ENCODE peak calls at places on chromosome 5, in seven cellular contexts. One of them, this sample, is unnamed.

GRCh38 chr5:124663101-124663506 is 83.3 kb downstream of the ZNF608 start:
- DNase-seq in nephron progenitor cell: no peak
- DNase-seq in A549: no peak
- DNase-seq in left ventricle myocardium inferior: no peak
- DNase-seq in epithelial cell of esophagus: peak
- DNase-seq in fibroblast of mammary gland: no peak
- DNase-seq in adrenal gland: no peak
- DNase-seq in this sample: no peak

GRCh38 chr5:15373151-15373550 is 126.8 kb upstream of the FBXL7 start:
- DNase-seq in nephron progenitor cell: no peak
- DNase-seq in A549: no peak
- DNase-seq in left ventricle myocardium inferior: no peak
- DNase-seq in epithelial cell of esophagus: no peak
- DNase-seq in fibroblast of mammary gland: no peak
- DNase-seq in adrenal gland: no peak
- DNase-seq in this sample: no peak

GRCh38 chr5:146089287-146089686 is 16.1 kb downstream of the PLAC8L1 start:
- DNase-seq in nephron progenitor cell: no peak
- DNase-seq in A549: no peak
- DNase-seq in left ventricle myocardium inferior: no peak
- DNase-seq in epithelial cell of esophagus: no peak
- DNase-seq in fibroblast of mammary gland: no peak
- DNase-seq in adrenal gland: no peak
- DNase-seq in this sample: no peak

GRCh38 chr5:132679717-132680380 is 6.1 kb downstream of the IL4 start:
- DNase-seq in nephron progenitor cell: no peak
- DNase-seq in A549: no peak
- DNase-seq in left ventricle myocardium inferior: no peak
- DNase-seq in epithelial cell of esophagus: no peak
- DNase-seq in fibroblast of mammary gland: no peak
- DNase-seq in adrenal gland: no peak
- DNase-seq in this sample: no peak

GRCh38 chr5:62214701-62215100 is 91.3 kb upstream of the KIF2A start:
- DNase-seq in nephron progenitor cell: no peak
- DNase-seq in A549: no peak
- DNase-seq in left ventricle myocardium inferior: no peak
- DNase-seq in epithelial cell of esophagus: peak
- DNase-seq in fibroblast of mammary gland: peak
- DNase-seq in adrenal gland: no peak
- DNase-seq in this sample: no peak

GRCh38 chr5:56148453-56148971 is 84.6 kb downstream of the ANKRD55 start:
- DNase-seq in nephron progenitor cell: peak
- DNase-seq in A549: no peak
- DNase-seq in left ventricle myocardium inferior: no peak
- DNase-seq in epithelial cell of esophagus: no peak
- DNase-seq in fibroblast of mammary gland: no peak
- DNase-seq in adrenal gland: no peak
- DNase-seq in this sample: no peak

GRCh38 chr5:38506302-38506701 is 50.1 kb downstream of the LIFR start:
- DNase-seq in nephron progenitor cell: no peak
- DNase-seq in A549: no peak
- DNase-seq in left ventricle myocardium inferior: no peak
- DNase-seq in epithelial cell of esophagus: no peak
- DNase-seq in fibroblast of mammary gland: no peak
- DNase-seq in adrenal gland: no peak
- DNase-seq in this sample: no peak

GRCh38 chr5:53116597-53116996 is 7.0 kb upstream of the MOCS2 start:
- DNase-seq in nephron progenitor cell: no peak
- DNase-seq in A549: no peak
- DNase-seq in left ventricle myocardium inferior: no peak
- DNase-seq in epithelial cell of esophagus: no peak
- DNase-seq in fibroblast of mammary gland: no peak
- DNase-seq in adrenal gland: no peak
- DNase-seq in this sample: no peak

GRCh38 chr5:98108497-98108896 is 665.0 kb upstream of the RGMB start:
- DNase-seq in nephron progenitor cell: no peak
- DNase-seq in A549: no peak
- DNase-seq in left ventricle myocardium inferior: no peak
- DNase-seq in epithelial cell of esophagus: peak
- DNase-seq in fibroblast of mammary gland: peak
- DNase-seq in adrenal gland: no peak
- DNase-seq in this sample: no peak

GRCh38 chr5:60510049-60510448 is 189.9 kb downstream of the DEPDC1B start:
- DNase-seq in nephron progenitor cell: no peak
- DNase-seq in A549: no peak
- DNase-seq in left ventricle myocardium inferior: no peak
- DNase-seq in epithelial cell of esophagus: no peak
- DNase-seq in fibroblast of mammary gland: no peak
- DNase-seq in adrenal gland: no peak
- DNase-seq in this sample: no peak

GRCh38 chr5:179621551-179621971 is 1.9 kb downstream of the HNRNPH1 start:
- DNase-seq in nephron progenitor cell: no peak
- DNase-seq in A549: no peak
- DNase-seq in left ventricle myocardium inferior: no peak
- DNase-seq in epithelial cell of esophagus: no peak
- DNase-seq in fibroblast of mammary gland: no peak
- DNase-seq in adrenal gland: no peak
- DNase-seq in this sample: no peak

GRCh38 chr5:135386886-135387628 is 12.0 kb downstream of the MACROH2A1 start:
- DNase-seq in nephron progenitor cell: no peak
- DNase-seq in A549: peak
- DNase-seq in left ventricle myocardium inferior: no peak
- DNase-seq in epithelial cell of esophagus: peak
- DNase-seq in fibroblast of mammary gland: peak
- DNase-seq in adrenal gland: peak
- DNase-seq in this sample: no peak

GRCh38 chr5:14958196-14958595 is 86.6 kb upstream of the ANKH start:
- DNase-seq in nephron progenitor cell: no peak
- DNase-seq in A549: peak
- DNase-seq in left ventricle myocardium inferior: no peak
- DNase-seq in epithelial cell of esophagus: peak
- DNase-seq in fibroblast of mammary gland: peak
- DNase-seq in adrenal gland: no peak
- DNase-seq in this sample: peak

GRCh38 chr5:1415626-1416360 is 29.4 kb downstream of the SLC6A3 start:
- DNase-seq in nephron progenitor cell: no peak
- DNase-seq in A549: no peak
- DNase-seq in left ventricle myocardium inferior: peak
- DNase-seq in epithelial cell of esophagus: no peak
- DNase-seq in fibroblast of mammary gland: no peak
- DNase-seq in adrenal gland: no peak
- DNase-seq in this sample: no peak

DNA sequence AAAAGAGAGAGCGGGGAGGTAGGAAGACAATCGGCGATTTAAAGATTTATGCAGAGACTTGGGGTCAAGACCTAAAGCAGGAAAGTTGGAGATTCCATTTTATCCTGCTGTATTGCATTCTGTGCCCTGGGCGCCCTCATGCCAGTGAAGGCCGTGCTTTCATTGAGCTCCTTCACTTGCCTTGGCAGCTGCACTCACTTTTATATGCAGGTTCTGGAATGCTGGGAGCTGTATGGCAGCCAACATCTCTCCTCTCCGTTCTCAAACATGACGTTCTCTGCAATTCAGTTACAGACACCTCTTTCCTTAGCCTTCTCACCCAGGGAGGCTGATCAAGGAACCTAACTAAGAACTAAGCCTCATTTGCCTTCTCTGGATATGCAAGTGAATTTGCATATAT is 29.4 kb upstream of the PURA start:
- DNase-seq in nephron progenitor cell: no peak
- DNase-seq in A549: no peak
- DNase-seq in left ventricle myocardium inferior: peak
- DNase-seq in epithelial cell of esophagus: no peak
- DNase-seq in fibroblast of mammary gland: no peak
- DNase-seq in adrenal gland: peak
- DNase-seq in this sample: peak
- TF ChIP-seq CTCF in nephron progenitor cell: no peak
- TF ChIP-seq CTCF in A549: no peak
- TF ChIP-seq CTCF in left ventricle myocardium inferior: no peak
- TF ChIP-seq CTCF in epithelial cell of esophagus: no peak
- TF ChIP-seq CTCF in fibroblast of mammary gland: no peak
- TF ChIP-seq CTCF in adrenal gland: no peak
- TF ChIP-seq CTCF in this sample: no peak

GRCh38 chr5:153429734-153430133 is 60.7 kb upstream of the GRIA1 start:
- DNase-seq in nephron progenitor cell: no peak
- DNase-seq in A549: no peak
- DNase-seq in left ventricle myocardium inferior: no peak
- DNase-seq in epithelial cell of esophagus: no peak
- DNase-seq in fibroblast of mammary gland: no peak
- DNase-seq in adrenal gland: no peak
- DNase-seq in this sample: no peak

DNA sequence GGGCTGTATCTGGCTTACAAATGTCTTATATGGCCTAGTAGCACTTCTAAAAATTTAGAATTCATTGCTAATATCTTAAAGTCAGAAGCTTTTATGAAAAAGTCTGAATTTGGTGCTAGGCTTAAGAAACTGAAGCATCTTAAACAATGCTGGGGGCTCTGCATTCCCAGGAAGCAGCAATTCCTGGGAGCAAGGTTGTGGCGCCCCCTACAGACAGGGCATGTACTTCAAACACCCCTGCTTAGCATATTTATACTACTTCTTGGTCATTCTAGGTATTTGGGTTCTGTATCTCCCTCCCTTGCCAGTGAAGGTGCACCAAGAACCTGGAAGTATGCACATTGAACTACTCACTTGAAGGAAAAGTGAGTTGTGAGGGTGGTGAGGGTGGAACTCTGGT is 64.6 kb upstream of the GRIA1 start:
- DNase-seq in nephron progenitor cell: no peak
- DNase-seq in A549: peak
- DNase-seq in left ventricle myocardium inferior: no peak
- DNase-seq in epithelial cell of esophagus: peak
- DNase-seq in fibroblast of mammary gland: peak
- DNase-seq in adrenal gland: no peak
- DNase-seq in this sample: no peak
- TF ChIP-seq CTCF in nephron progenitor cell: peak
- TF ChIP-seq CTCF in A549: no peak
- TF ChIP-seq CTCF in left ventricle myocardium inferior: no peak
- TF ChIP-seq CTCF in epithelial cell of esophagus: peak
- TF ChIP-seq CTCF in fibroblast of mammary gland: peak
- TF ChIP-seq CTCF in adrenal gland: no peak
- TF ChIP-seq CTCF in this sample: no peak

GRCh38 chr5:40503438-40503837 is 176.3 kb upstream of the PTGER4 start:
- DNase-seq in nephron progenitor cell: no peak
- DNase-seq in A549: no peak
- DNase-seq in left ventricle myocardium inferior: no peak
- DNase-seq in epithelial cell of esophagus: no peak
- DNase-seq in fibroblast of mammary gland: no peak
- DNase-seq in adrenal gland: no peak
- DNase-seq in this sample: no peak

GRCh38 chr5:40511801-40512200 is 167.9 kb upstream of the PTGER4 start:
- DNase-seq in nephron progenitor cell: no peak
- DNase-seq in A549: no peak
- DNase-seq in left ventricle myocardium inferior: no peak
- DNase-seq in epithelial cell of esophagus: no peak
- DNase-seq in fibroblast of mammary gland: no peak
- DNase-seq in adrenal gland: no peak
- DNase-seq in this sample: no peak

GRCh38 chr5:40505031-40505430 is 174.7 kb upstream of the PTGER4 start:
- DNase-seq in nephron progenitor cell: no peak
- DNase-seq in A549: no peak
- DNase-seq in left ventricle myocardium inferior: no peak
- DNase-seq in epithelial cell of esophagus: no peak
- DNase-seq in fibroblast of mammary gland: no peak
- DNase-seq in adrenal gland: no peak
- DNase-seq in this sample: no peak

GRCh38 chr5:40502736-40503135 is 177.0 kb upstream of the PTGER4 start:
- DNase-seq in nephron progenitor cell: no peak
- DNase-seq in A549: no peak
- DNase-seq in left ventricle myocardium inferior: no peak
- DNase-seq in epithelial cell of esophagus: no peak
- DNase-seq in fibroblast of mammary gland: no peak
- DNase-seq in adrenal gland: no peak
- DNase-seq in this sample: no peak

GRCh38 chr5:40507095-40507494 is 172.6 kb upstream of the PTGER4 start:
- DNase-seq in nephron progenitor cell: no peak
- DNase-seq in A549: no peak
- DNase-seq in left ventricle myocardium inferior: no peak
- DNase-seq in epithelial cell of esophagus: no peak
- DNase-seq in fibroblast of mammary gland: peak
- DNase-seq in adrenal gland: no peak
- DNase-seq in this sample: no peak
- TF ChIP-seq CTCF in nephron progenitor cell: no peak
- TF ChIP-seq CTCF in A549: no peak
- TF ChIP-seq CTCF in left ventricle myocardium inferior: no peak
- TF ChIP-seq CTCF in epithelial cell of esophagus: no peak
- TF ChIP-seq CTCF in fibroblast of mammary gland: no peak
- TF ChIP-seq CTCF in adrenal gland: no peak
- TF ChIP-seq CTCF in this sample: no peak

DNA sequence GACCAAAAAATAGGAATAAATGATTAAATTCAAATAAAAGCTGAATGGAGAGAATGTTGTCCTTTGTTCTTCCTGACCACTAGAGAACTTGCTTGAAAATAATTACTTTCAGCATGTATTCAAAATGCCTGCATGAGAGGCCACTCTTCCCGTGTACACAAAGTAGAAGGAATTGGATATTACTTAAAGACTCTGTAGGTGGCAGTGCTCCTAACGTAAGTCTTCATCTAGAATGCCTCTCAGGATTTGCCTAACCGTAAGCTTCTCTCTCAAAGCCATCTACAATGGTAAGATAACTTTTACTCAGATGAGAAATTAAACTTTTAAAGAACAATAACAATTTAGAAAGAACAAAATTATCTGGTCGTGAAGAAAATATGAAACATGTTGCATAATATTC is 620.0 kb upstream of the CCNG1 start:
- DNase-seq in nephron progenitor cell: no peak
- DNase-seq in A549: no peak
- DNase-seq in left ventricle myocardium inferior: no peak
- DNase-seq in epithelial cell of esophagus: no peak
- DNase-seq in fibroblast of mammary gland: no peak
- DNase-seq in adrenal gland: no peak
- DNase-seq in this sample: no peak
- TF ChIP-seq CTCF in nephron progenitor cell: no peak
- TF ChIP-seq CTCF in A549: no peak
- TF ChIP-seq CTCF in left ventricle myocardium inferior: no peak
- TF ChIP-seq CTCF in epithelial cell of esophagus: no peak
- TF ChIP-seq CTCF in fibroblast of mammary gland: no peak
- TF ChIP-seq CTCF in adrenal gland: no peak
- TF ChIP-seq CTCF in this sample: no peak

DNA sequence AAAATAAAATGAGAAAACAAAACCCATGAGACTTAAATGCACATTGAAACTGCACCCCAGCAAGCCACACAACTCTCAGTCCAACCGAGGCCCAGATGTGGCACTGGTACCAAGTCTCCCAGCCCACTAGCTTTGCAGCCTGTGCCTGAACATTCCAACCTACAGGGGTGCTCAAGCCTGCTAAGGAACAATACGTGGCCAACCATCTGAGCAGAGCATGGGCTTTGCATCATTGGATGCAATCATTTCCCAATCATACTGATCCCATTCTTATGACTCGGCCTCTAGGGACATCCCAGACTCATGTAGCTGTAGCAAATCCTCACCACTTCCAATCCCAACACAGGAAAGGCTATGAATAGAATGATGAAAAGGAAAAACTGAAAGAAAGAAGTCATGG is 297.2 kb downstream of the SPOCK1 start:
- DNase-seq in nephron progenitor cell: no peak
- DNase-seq in A549: peak
- DNase-seq in left ventricle myocardium inferior: no peak
- DNase-seq in epithelial cell of esophagus: peak
- DNase-seq in fibroblast of mammary gland: peak
- DNase-seq in adrenal gland: peak
- DNase-seq in this sample: no peak
- TF ChIP-seq CTCF in nephron progenitor cell: no peak
- TF ChIP-seq CTCF in A549: no peak
- TF ChIP-seq CTCF in left ventricle myocardium inferior: no peak
- TF ChIP-seq CTCF in epithelial cell of esophagus: peak
- TF ChIP-seq CTCF in fibroblast of mammary gland: peak
- TF ChIP-seq CTCF in adrenal gland: no peak
- TF ChIP-seq CTCF in this sample: no peak